ENCODE peak calls at places on chromosomes 7 and 10, in six cellular contexts. I is GM23248; S is HuH-7.5; F is naive thymus-derived CD8-positive, alpha-beta T cell; D is neural crest cell; E is erythroblast. B is an unnamed sample.

GRCh38 chr7:52502281-52502680 is 533.2 kb upstream of the POM121L12 start:
- DNase-seq in E (no peak), S (no peak), I (no peak), D (no peak), F (no peak), B (no peak)

GRCh38 chr7:110522751-110523200 is 568.2 kb upstream of the LRRN3 start:
- DNase-seq in I (peak), F (no peak), S (peak), D (no peak), E (no peak), B (no peak)

GRCh38 chr7:158054611-158055010 is 533.0 kb downstream of the PTPRN2 start:
- DNase-seq in F (no peak), I (no peak), S (no peak), D (no peak), E (no peak), B (no peak)

GRCh38 chr10:7572435-7572834 is 94.3 kb downstream of the ITIH5 start:
- DNase-seq in D (no peak), E (no peak), F (no peak), S (no peak), I (peak), B (no peak)

GRCh38 chr7:133481676-133482075 is 228.8 kb downstream of the EXOC4 start:
- DNase-seq in I (peak), D (no peak), F (no peak), E (no peak), S (no peak), B (no peak)

GRCh38 chr10:97210576-97210975 is 24.8 kb upstream of the SLIT1 start:
- DNase-seq in F (peak), S (peak), D (peak), E (peak), I (peak), B (peak)

GRCh38 chr10:12198156-12198555 is 2.2 kb downstream of the CDC123 start:
- DNase-seq in E (no peak), D (no peak), I (no peak), F (no peak), S (no peak), B (no peak)

GRCh38 chr10:91603931-91604331 is 28.9 kb downstream of the PPP1R3C start:
- DNase-seq in I (no peak), E (no peak), D (no peak), S (no peak), F (no peak), B (no peak)

GRCh38 chr10:11864727-11865126 is 41.6 kb downstream of the PROSER2 start:
- DNase-seq in I (no peak), F (no peak), D (no peak), S (no peak), E (no peak), B (no peak)

GRCh38 chr10:33412261-33413092 is 78.0 kb upstream of the NRP1 start:
- DNase-seq in S (no peak), I (peak), F (no peak), E (no peak), D (no peak), B (no peak)

GRCh38 chr10:125064681-125065492 is 95.5 kb downstream of the CTBP2 start:
- DNase-seq in E (no peak), S (no peak), D (no peak), F (no peak), I (peak), B (no peak)

GRCh38 chr7:77549103-77549870 is 12.2 kb downstream of the PTPN12 start:
- DNase-seq in E (no peak), S (no peak), D (no peak), F (no peak), I (no peak), B (no peak)

GRCh38 chr10:33571616-33572015 is 237.1 kb upstream of the NRP1 start:
- DNase-seq in F (no peak), E (no peak), I (peak), S (no peak), D (no peak), B (no peak)

GRCh38 chr10:12097791-12098190 is 29.0 kb downstream of the DHTKD1 start:
- DNase-seq in I (no peak), D (no peak), S (no peak), F (no peak), E (no peak), B (no peak)

GRCh38 chr10:26269754-26270153 is 53.2 kb downstream of the GAD2 start:
- DNase-seq in F (no peak), D (peak), I (peak), S (no peak), E (no peak), B (no peak)

B was measured in T-cell.